ENCODE peak calls at places on chromosomes 1 and 21, in six cellular contexts. U is HCT116, T is K562, J is HepG2, Z is GM12878, A is H1. P is an unnamed sample.

GRCh38 chr1:14894811-14895524 is 258.6 kb upstream of the TMEM51 start:
- DNase-seq in U (no peak), Z (no peak), T (no peak), J (no peak), A (no peak), P (no peak)

GRCh38 chr1:153778051-153778823 is 3.0 kb downstream of the SLC27A3 start:
- DNase-seq in A (no peak), U (no peak), Z (no peak), J (no peak), T (no peak), P (no peak)

GRCh38 chr21:40054403-40054802 is 187.2 kb downstream of the PCP4 start:
- DNase-seq in U (no peak), Z (no peak), A (no peak), J (no peak), T (no peak), P (peak)

GRCh38 chr1:30225336-30225735 is 498.0 kb downstream of the MATN1 start:
- DNase-seq in T (no peak), J (no peak), Z (no peak), U (no peak), A (no peak), P (no peak)

GRCh38 chr1:223175633-223176032 is 32.6 kb upstream of the TLR5 start:
- DNase-seq in A (no peak), J (no peak), Z (no peak), T (no peak), U (no peak), P (no peak)

GRCh38 chr1:220368352-220369265 is 96.4 kb upstream of the RAB3GAP2 start:
- DNase-seq in U (no peak), J (no peak), Z (no peak), T (no peak), A (no peak), P (peak)

GRCh38 chr1:38430949-38431348 is 384.4 kb upstream of the POU3F1 start:
- DNase-seq in Z (no peak), T (no peak), A (no peak), J (no peak), U (no peak), P (no peak)

GRCh38 chr1:45660336-45660735 is 26.0 kb downstream of the GPBP1L1 start:
- DNase-seq in T (no peak), A (no peak), J (no peak), U (no peak), Z (no peak), P (no peak)

GRCh38 chr1:187053876-187054275 is 225.1 kb downstream of the PLA2G4A start:
- DNase-seq in Z (no peak), A (no peak), J (no peak), T (no peak), U (no peak), P (no peak)

GRCh38 chr1:214496126-214496525 is 55.3 kb downstream of the PTPN14 start:
- DNase-seq in Z (no peak), U (no peak), A (no peak), J (no peak), T (no peak), P (no peak)

GRCh38 chr1:162087574-162087973 is 18.1 kb downstream of the NOS1AP start:
- DNase-seq in A (no peak), T (no peak), J (no peak), U (no peak), Z (no peak), P (no peak)

GRCh38 chr1:66371233-66372005 is 162.5 kb upstream of the SGIP1 start:
- DNase-seq in T (no peak), Z (no peak), A (no peak), J (no peak), U (no peak), P (no peak)

GRCh38 chr1:61978866-61979265 is 215.8 kb upstream of the L1TD1 start:
- DNase-seq in A (no peak), J (no peak), T (no peak), Z (no peak), U (no peak), P (no peak)

GRCh38 chr1:7278827-7279752 is 492.0 kb upstream of the VAMP3 start:
- DNase-seq in J (no peak), U (no peak), A (no peak), T (no peak), Z (no peak), P (no peak)

GRCh38 chr1:28796321-28797213 is 15.4 kb upstream of the OPRD1 start:
- DNase-seq in U (no peak), Z (no peak), A (no peak), T (peak), J (no peak), P (no peak)

GRCh38 chr1:229839800-229840199 is 213.8 kb downstream of the URB2 start:
- DNase-seq in Z (no peak), J (no peak), T (no peak), A (no peak), U (no peak), P (no peak)

GRCh38 chr1:153565529-153566374 is at the start of gene S100A2:
- DNase-seq in U (peak), Z (peak), T (peak), A (no peak), J (peak), P (peak)

GRCh38 chr1:153779781-153780541 is 4.8 kb downstream of the SLC27A3 start:
- DNase-seq in A (no peak), J (no peak), U (no peak), Z (no peak), T (peak), P (no peak)

GRCh38 chr1:170804419-170804818 is 130.9 kb upstream of the MROH9 start:
- DNase-seq in A (no peak), J (peak), T (no peak), U (no peak), Z (no peak), P (no peak)

GRCh38 chr1:147541672-147542548 is 609 bp downstream of the BCL9 start:
- DNase-seq in A (peak), U (no peak), Z (no peak), T (no peak), J (no peak), P (no peak)

GRCh38 chr1:183029591-183030000 is 6.4 kb downstream of the LAMC1 start:
- DNase-seq in Z (no peak), A (no peak), U (no peak), J (peak), T (no peak), P (no peak)

GRCh38 chr1:162390396-162391185 is 9.1 kb downstream of the C1orf226 start:
- DNase-seq in U (no peak), J (no peak), T (no peak), Z (no peak), A (no peak), P (no peak)

GRCh38 chr1:15350551-15351200 is 59.0 kb upstream of the EFHD2 start:
- DNase-seq in Z (no peak), T (no peak), U (no peak), J (no peak), A (no peak), P (no peak)

GRCh38 chr1:49765034-49765433 is 258.7 kb downstream of the AGBL4 start:
- DNase-seq in U (no peak), Z (no peak), J (peak), T (no peak), A (no peak), P (no peak)

GRCh38 chr1:204267191-204267601 is 53.4 kb upstream of the GOLT1A start:
- DNase-seq in T (no peak), U (no peak), A (no peak), Z (no peak), J (no peak), P (no peak)

DNA sequence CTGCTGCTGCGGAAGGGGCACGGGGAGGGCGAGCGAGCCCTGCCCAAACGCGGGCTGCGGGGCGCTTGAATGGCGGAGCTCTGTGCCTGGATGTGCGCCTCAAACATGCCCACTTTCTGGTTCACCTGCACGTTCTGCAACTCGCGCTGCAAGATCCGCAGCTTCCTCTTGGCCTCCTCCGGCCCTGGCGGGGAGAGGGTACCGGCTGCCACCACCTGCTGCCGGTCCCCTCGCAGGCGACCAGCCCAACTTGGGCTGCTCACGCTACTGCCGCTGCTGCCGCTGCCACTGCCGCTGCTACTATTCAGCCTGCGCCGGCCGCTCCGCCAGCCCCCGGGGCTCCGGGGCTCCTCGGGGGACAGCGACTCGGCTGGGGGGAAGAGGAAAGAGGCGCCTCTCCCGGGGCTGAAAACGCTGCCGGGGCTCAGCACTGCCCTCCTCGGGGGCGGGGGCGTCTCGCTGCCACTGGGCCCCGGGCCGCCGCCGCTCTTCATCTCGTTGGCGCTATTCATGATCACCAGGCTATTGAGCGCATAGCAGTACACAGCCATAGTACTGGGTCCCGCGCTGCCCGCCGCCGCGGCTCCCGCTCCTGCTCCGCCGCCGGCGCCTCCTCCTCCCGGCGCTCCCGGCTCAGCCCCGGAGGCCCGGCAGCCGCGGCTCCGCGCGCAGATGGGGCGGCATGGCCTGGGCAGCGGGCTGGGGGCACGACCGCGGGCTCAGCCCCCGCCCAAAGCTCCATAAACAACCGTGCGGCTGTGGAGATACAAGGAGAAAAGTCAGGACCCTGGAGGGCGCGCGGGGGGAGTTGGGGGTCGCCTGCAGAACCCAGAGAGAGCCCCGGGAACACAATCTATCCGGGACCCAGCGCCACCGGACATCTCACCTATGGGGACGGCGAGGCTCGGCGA is 1.9 kb downstream of the ITPKB start:
- DNase-seq in U (no peak), T (no peak), A (no peak), Z (no peak), J (no peak), P (no peak)
- TF ChIP-seq JUND in U (no peak), T (no peak), A (no peak), Z (no peak), J (no peak), P (no peak)

DNA sequence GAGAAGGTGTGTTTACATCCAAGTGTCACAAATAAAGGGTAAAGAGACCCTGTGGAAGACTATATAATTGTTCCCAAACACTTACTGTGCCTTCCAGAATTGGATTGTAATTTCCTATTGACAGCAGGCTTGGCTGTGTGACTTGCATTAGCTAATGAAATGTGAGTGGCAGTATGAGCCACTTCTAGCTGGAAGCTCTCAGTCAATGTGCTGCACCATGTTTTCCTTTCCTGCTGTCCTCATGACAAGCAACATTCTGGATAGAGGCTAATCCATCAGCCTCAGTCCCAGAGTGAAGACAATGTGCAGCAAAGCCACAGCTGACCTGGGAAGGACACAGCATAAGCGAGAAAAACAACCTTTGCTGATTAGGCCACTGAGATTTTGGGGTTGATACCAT is 5.9 kb upstream of the FOXJ3 start:
- DNase-seq in T (no peak), Z (no peak), U (no peak), A (no peak), J (no peak), P (no peak)
- TF ChIP-seq JUND in T (no peak), Z (no peak), U (no peak), A (no peak), J (no peak), P (no peak)

DNA sequence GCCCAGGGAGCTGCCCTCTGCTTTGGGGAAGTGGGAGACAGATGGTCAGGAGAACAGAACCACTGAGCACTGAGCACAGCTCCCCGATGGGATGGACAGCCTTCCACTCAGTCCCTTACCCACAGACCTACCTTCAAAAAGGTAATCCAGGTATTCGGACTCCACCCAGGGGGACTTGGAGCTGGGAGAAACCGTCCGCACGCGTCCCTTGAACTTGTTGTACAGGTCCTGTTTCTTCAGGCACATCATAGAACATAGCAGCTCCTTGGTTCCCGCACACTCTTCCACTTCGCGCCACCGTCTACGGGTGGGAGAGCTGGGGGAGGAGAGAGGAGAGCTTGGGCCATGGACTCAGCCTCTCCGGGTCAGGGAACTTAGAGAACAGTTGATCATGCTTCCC is 17.8 kb downstream of the IFNLR1 start:
- DNase-seq in Z (no peak), T (no peak), U (no peak), A (no peak), J (no peak), P (no peak)
- TF ChIP-seq JUND in Z (no peak), T (no peak), U (no peak), A (no peak), J (no peak), P (no peak)

DNA sequence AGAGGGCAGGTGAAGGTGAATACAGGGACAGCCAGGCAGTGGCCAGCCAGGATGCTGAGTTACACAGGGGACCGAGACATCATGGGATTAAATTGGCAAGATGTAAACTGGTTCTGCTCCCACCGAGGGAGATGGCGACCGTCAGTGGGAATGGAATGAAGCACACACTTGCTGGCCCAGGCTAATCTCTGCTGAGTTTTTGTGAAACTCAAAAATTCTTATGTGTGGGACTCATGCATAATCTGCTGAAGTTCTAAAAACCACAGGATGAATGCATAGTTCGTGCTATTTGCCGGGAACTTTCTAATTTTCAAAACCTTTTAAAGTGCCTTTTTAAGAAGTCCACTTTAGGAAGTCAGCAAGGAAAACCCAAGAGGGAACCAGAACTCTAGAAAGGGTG is 85.5 kb upstream of the ROR1 start:
- DNase-seq in Z (no peak), T (no peak), U (no peak), J (no peak), A (no peak), P (no peak)
- TF ChIP-seq JUND in Z (no peak), T (no peak), U (no peak), J (no peak), A (no peak), P (no peak)

GRCh38 chr1:94805912-94806311 is 14.2 kb upstream of the SLC44A3 start:
- DNase-seq in U (peak), T (peak), J (peak), Z (no peak), A (no peak), P (no peak)
- TF ChIP-seq JUND in U (no peak), T (no peak), J (no peak), Z (no peak), A (no peak), P (no peak)

GRCh38 chr1:97647776-97648175 is 273.1 kb downstream of the DPYD start:
- DNase-seq in J (no peak), A (no peak), Z (no peak), T (no peak), U (no peak), P (no peak)
- TF ChIP-seq JUND in J (no peak), A (no peak), Z (no peak), T (no peak), U (no peak), P (no peak)

DNA sequence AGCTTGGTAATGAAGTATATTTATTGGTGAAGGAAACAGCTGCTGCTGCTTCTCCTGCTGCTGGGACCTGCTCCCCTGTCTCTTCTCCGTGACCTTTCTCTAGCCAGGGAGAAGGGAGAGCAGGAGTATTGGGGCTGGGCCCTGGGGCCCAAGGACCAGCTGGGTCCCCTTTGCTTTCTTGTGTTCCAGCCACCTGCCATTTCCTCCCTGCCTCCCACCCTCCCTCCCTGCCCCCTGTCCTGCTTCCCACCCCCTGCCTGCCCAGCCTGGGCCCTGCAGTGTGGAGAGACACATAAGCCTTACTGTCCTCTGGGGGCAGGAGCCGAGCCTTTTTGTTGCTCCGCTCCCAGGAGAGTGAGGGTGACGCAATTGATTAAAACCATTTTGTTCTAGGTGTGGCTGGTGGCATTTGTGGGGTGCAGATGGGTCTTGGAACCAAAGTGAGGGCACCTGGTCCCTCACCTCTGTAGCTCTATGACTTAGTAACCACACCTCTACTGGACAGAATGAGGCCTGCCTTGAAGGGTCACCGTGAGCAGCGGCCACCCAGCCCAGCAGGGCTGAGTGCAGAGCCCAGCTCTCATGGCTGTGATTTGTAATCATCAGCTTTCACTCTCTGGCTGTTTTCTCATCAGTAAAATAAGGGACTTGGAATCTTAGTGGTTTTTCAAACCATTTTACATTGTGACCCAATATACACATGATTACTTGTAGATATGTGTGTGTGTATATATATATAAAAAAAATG is 13.9 kb upstream of the TMEM222 start:
- DNase-seq in U (no peak), A (no peak), Z (no peak), T (no peak), J (no peak), P (no peak)
- TF ChIP-seq JUND in U (no peak), A (no peak), Z (no peak), T (no peak), J (no peak), P (no peak)

GRCh38 chr1:244104309-244105060 is 53.4 kb downstream of the ZBTB18 start:
- DNase-seq in J (peak), T (no peak), U (no peak), A (no peak), Z (no peak), P (no peak)
- TF ChIP-seq JUND in J (no peak), T (no peak), U (no peak), A (no peak), Z (no peak), P (no peak)